ENCODE peak calls at places on chromosomes 11 and 22, in eight cellular contexts. J is SK-N-SH, F is A549, D is GM23248, A is HCT116, R is neural progenitor cell, Z is IMR-90, P is MM.1S. Y is an unnamed sample.
A peak's percentile ranks its signal among the peaks of the same experiment; 100 is the strongest.

GRCh38 chr11:111691176-111691575 is 75.0 kb downstream of the PPP2R1B start:
- DNase-seq in J (no peak), F (no peak), D (peak; percentile 7), A (no peak), R (no peak), Z (no peak), P (no peak), Y (no peak)

GRCh38 chr11:119029340-119030028 is 1.2 kb downstream of the SLC37A4 start:
- DNase-seq in J (peak; percentile 37), F (no peak), D (no peak), A (no peak), R (peak; percentile 45), Z (no peak), P (peak; percentile 74), Y (peak; percentile 15)

GRCh38 chr22:47310601-47311000 is 548.2 kb downstream of the TBC1D22A start:
- DNase-seq in J (no peak), F (no peak), D (peak; percentile 8), A (peak; percentile 33), R (no peak), Z (peak; percentile 31), P (no peak), Y (no peak)

GRCh38 chr11:67270256-67271211 is 4.3 kb downstream of the GRK2 start:
- DNase-seq in J (no peak), F (no peak), D (no peak), A (no peak), R (peak; percentile 77), Z (no peak), P (no peak), Y (no peak)

GRCh38 chr11:61724437-61724836 is 28.0 kb upstream of the MYRF start:
- DNase-seq in J (no peak), F (no peak), D (no peak), A (no peak), R (no peak), Z (no peak), P (no peak), Y (no peak)

GRCh38 chr11:123475478-123475877 is 45.4 kb downstream of the GRAMD1B start:
- DNase-seq in J (peak; percentile 26), F (peak; percentile 22), D (peak; percentile 68), A (no peak), R (peak; percentile 69), Z (peak; percentile 57), P (no peak), Y (no peak)

GRCh38 chr11:110141812-110142211 is 48.6 kb downstream of the ZC3H12C start:
- DNase-seq in J (no peak), F (no peak), D (peak; percentile 7), A (no peak), R (no peak), Z (no peak), P (no peak), Y (peak; percentile 71)

GRCh38 chr11:64025205-64025604 is 10.5 kb upstream of the FLRT1 start:
- DNase-seq in J (no peak), F (no peak), D (no peak), A (no peak), R (peak; percentile 62), Z (no peak), P (no peak), Y (no peak)

GRCh38 chr11:99160447-99160846 is 139.7 kb downstream of the CNTN5 start:
- DNase-seq in J (no peak), F (no peak), D (no peak), A (no peak), R (no peak), Z (no peak), P (peak; percentile 35), Y (no peak)

GRCh38 chr11:14144905-14145304 is 182.4 kb downstream of the SPON1 start:
- DNase-seq in J (no peak), F (no peak), D (no peak), A (no peak), R (no peak), Z (no peak), P (no peak), Y (no peak)

GRCh38 chr11:86978247-86978646 is 23.1 kb upstream of the FZD4 start:
- DNase-seq in J (no peak), F (no peak), D (peak; percentile 14), A (no peak), R (no peak), Z (no peak), P (no peak), Y (no peak)

GRCh38 chr11:10625281-10625981 is 57.0 kb upstream of the LYVE1 start:
- DNase-seq in J (no peak), F (no peak), D (no peak), A (no peak), R (no peak), Z (no peak), P (no peak), Y (no peak)

GRCh38 chr11:109641549-109641948 is 219.6 kb downstream of the C11orf87 start:
- DNase-seq in J (no peak), F (peak; percentile 0), D (peak; percentile 69), A (no peak), R (peak; percentile 77), Z (peak; percentile 38), P (peak; percentile 12), Y (peak; percentile 7)

GRCh38 chr11:282171-282570 is 4.0 kb downstream of the NLRP6 start:
- DNase-seq in J (peak; percentile 25), F (no peak), D (no peak), A (no peak), R (no peak), Z (no peak), P (no peak), Y (no peak)

GRCh38 chr11:80107415-80107814 is 666.6 kb upstream of the TENM4 start:
- DNase-seq in J (no peak), F (no peak), D (no peak), A (no peak), R (no peak), Z (no peak), P (no peak), Y (no peak)

GRCh38 chr11:80104196-80104595 is 663.4 kb upstream of the TENM4 start:
- DNase-seq in J (no peak), F (no peak), D (peak; percentile 39), A (no peak), R (no peak), Z (no peak), P (no peak), Y (no peak)

GRCh38 chr11:80109031-80109430 is 668.2 kb upstream of the TENM4 start:
- DNase-seq in J (no peak), F (no peak), D (no peak), A (no peak), R (no peak), Z (peak; percentile 7), P (no peak), Y (no peak)

GRCh38 chr11:80103149-80103859 is 662.5 kb upstream of the TENM4 start:
- DNase-seq in J (no peak), F (no peak), D (peak; percentile 77), A (no peak), R (no peak), Z (peak; percentile 97), P (no peak), Y (peak; percentile 64)
- H3K4me2 ChIP-seq in J (no peak overlapping the region), F (no peak overlapping the region), D (no peak overlapping the region), A (no peak overlapping the region), R (no peak overlapping the region), Z (peak overlapping the region; percentile 34), P (no peak overlapping the region), Y (no peak overlapping the region)

GRCh38 chr22:31062566-31063230 is 18.4 kb upstream of the SMTN start:
- DNase-seq in J (no peak), F (no peak), D (peak; percentile 42), A (no peak), R (no peak), Z (no peak), P (no peak), Y (no peak)

GRCh38 chr22:31055322-31056159 is 25.6 kb upstream of the SMTN start:
- DNase-seq in J (peak; percentile 69), F (peak; percentile 92), D (peak; percentile 99), A (no peak), R (peak; percentile 60), Z (peak; percentile 99), P (no peak), Y (peak; percentile 97)

GRCh38 chr22:31056986-31057599 is 24.0 kb upstream of the SMTN start:
- DNase-seq in J (no peak), F (no peak), D (no peak), A (no peak), R (no peak), Z (no peak), P (no peak), Y (no peak)
- H3K4me2 ChIP-seq in J (no peak overlapping the region), F (peak overlapping the region; percentile 70), D (no peak overlapping the region), A (no peak overlapping the region), R (no peak overlapping the region), Z (no peak overlapping the region), P (no peak overlapping the region), Y (no peak overlapping the region)

DNA sequence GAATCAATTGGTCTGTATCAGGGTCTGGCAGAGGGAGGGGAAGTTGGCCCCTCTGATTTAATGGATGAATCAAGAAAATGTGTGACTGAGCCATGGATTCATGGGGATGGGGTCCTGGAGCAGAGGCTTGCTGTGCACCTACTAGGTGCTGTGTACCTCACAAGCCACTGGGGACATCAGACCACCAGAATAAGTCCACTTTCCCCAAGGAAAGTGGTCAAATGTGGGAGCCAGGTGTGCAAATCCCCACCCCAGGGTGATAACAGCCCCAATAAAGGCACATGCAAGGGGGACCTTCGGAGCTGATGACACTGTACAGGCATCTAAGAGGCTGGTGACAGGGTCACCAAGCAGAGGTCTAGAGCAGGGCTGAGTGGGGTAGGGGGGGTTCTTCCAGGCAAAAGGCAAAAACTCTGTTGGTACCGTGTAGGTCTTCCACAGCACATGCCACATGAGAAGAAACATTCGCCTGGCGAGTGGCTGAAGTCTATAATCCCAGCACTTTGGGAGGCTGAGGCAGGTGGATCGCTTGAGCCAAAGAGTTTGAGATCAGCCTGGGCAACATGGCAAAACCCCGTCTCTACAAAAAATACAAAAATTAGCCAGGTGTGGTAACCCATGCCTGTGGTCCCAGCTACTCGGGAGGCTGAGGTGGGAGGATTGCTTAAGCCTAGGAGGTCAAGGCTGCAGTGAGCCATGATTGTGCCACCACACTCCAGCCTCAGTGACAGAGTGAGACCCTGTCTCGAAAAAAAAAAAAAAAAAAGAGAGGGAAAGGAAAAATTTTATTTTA is 28.8 kb downstream of the TXN2 start:
- DNase-seq in J (no peak), F (no peak), D (no peak), A (no peak), R (no peak), Z (no peak), P (no peak), Y (no peak)
- H3K4me2 ChIP-seq in J (no peak overlapping the region), F (peak overlapping the region; percentile 65), D (no peak overlapping the region), A (peak overlapping the region; percentile 85), R (no peak overlapping the region), Z (no peak overlapping the region), P (peak overlapping the region; percentile 15), Y (peak overlapping the region; percentile 41)

GRCh38 chr11:116082256-116082655 is 578.0 kb upstream of the CADM1 start:
- DNase-seq in J (no peak), F (no peak), D (no peak), A (no peak), R (no peak), Z (no peak), P (no peak), Y (no peak)
- H3K4me2 ChIP-seq in J (no peak overlapping the region), F (no peak overlapping the region), D (no peak overlapping the region), A (no peak overlapping the region), R (no peak overlapping the region), Z (no peak overlapping the region), P (no peak overlapping the region), Y (no peak overlapping the region)

DNA sequence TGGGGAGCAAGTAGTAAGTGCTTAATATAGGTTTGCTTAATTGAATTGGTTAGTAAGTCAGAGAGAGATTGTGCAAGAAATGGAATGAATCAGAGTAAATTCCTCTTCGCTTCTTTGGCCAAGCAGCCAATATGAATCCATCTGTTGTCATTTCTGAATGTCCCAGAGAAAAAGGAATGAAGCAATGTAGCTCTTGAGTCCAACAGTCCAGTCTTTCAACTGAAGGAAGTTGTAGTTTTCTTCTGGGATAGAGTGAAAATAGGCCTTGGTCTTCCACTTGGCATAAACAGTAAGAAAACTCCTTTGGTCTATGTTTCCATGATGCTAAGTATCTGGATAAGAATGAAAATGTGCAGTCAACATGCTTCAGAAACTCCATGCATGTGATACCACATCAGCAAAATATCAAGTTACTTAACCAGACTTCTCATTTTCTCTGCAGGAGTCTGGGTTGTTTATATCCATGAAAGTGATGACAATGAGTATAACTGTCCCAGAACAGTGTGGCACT is 1.8 kb upstream of the FIBIN start:
- DNase-seq in J (no peak), F (no peak), D (peak; percentile 92), A (no peak), R (no peak), Z (peak; percentile 93), P (no peak), Y (no peak)
- H3K4me2 ChIP-seq in J (peak overlapping the region; percentile 0), F (no peak overlapping the region), D (peak overlapping the region; percentile 37), A (no peak overlapping the region), R (no peak overlapping the region), Z (peak overlapping the region; percentile 60), P (no peak overlapping the region), Y (no peak overlapping the region)